ENCODE peak calls at places on chromosomes 2 and 18, in four cellular contexts. Z is PC-3, P is uterus, X is PC-9. I is an unnamed sample.

GRCh38 chr18:32048507-32049091 is 30.0 kb downstream of the RNF125 start:
- DNase-seq in X (no peak), P (peak; percentile 55), Z (no peak), I (no peak)

GRCh38 chr2:216646116-216646515 is 12.9 kb downstream of the IGFBP2 start:
- DNase-seq in X (no peak), Z (no peak), P (no peak), I (no peak)

GRCh38 chr2:45882707-45883106 is 231.2 kb downstream of the PRKCE start:
- DNase-seq in Z (no peak), X (no peak), P (peak; percentile 71), I (no peak)

GRCh38 chr2:147937744-147938349 is 82.7 kb downstream of the ORC4 start:
- DNase-seq in P (no peak), X (no peak), Z (peak; percentile 56), I (no peak)

GRCh38 chr2:121431214-121431613 is 99.5 kb upstream of the RNU4ATAC start:
- DNase-seq in P (no peak), X (no peak), Z (no peak), I (no peak)

GRCh38 chr2:172283476-172283875 is 143.9 kb upstream of the ITGA6 start:
- DNase-seq in X (no peak), Z (no peak), P (no peak), I (no peak)

GRCh38 chr18:79413426-79413825 is 17.7 kb downstream of the NFATC1 start:
- DNase-seq in P (no peak), X (no peak), Z (no peak), I (no peak)

GRCh38 chr2:118697771-118698170 is 149.7 kb downstream of the EN1 start:
- DNase-seq in X (peak; percentile 78), Z (peak; percentile 91), P (no peak), I (no peak)

GRCh38 chr2:44774826-44775492 is 166.5 kb upstream of the SIX3 start:
- DNase-seq in Z (peak; percentile 10), P (no peak), X (no peak), I (no peak)

GRCh38 chr2:82650038-82650437 is 1809.0 kb downstream of the SUCLG1 start:
- DNase-seq in P (no peak), X (no peak), Z (no peak), I (no peak)

GRCh38 chr2:145230546-145230945 is 710.6 kb upstream of the ZEB2 start:
- DNase-seq in Z (no peak), P (no peak), X (no peak), I (peak; percentile 35)

GRCh38 chr2:215466097-215466909 is 30.4 kb upstream of the FN1 start:
- DNase-seq in P (no peak), Z (no peak), X (no peak), I (peak; percentile 41)

GRCh38 chr2:119485336-119486110 is 38.8 kb downstream of the SCTR start:
- DNase-seq in Z (no peak), P (no peak), X (no peak), I (no peak)

GRCh38 chr18:34740101-34740500 is 30.0 kb downstream of the DTNA start:
- DNase-seq in P (no peak), X (no peak), Z (no peak), I (no peak)

GRCh38 chr2:29262681-29263260 is 147.6 kb downstream of the CLIP4 start:
- DNase-seq in X (no peak), Z (no peak), P (no peak), I (no peak)

GRCh38 chr2:39657538-39657937 is 8.2 kb upstream of the TMEM178A start:
- DNase-seq in Z (no peak), X (no peak), P (no peak), I (no peak)

GRCh38 chr2:143558665-143559064 is 429.4 kb downstream of the ARHGAP15 start:
- DNase-seq in Z (peak; percentile 53), X (no peak), P (peak; percentile 20), I (peak; percentile 27)

GRCh38 chr2:223501604-223502003 is 100.6 kb downstream of the SCG2 start:
- DNase-seq in Z (peak; percentile 19), P (no peak), X (no peak), I (no peak)

GRCh38 chr2:234588054-234588430 is 91.2 kb upstream of the ARL4C start:
- DNase-seq in X (no peak), P (no peak), Z (no peak), I (no peak)

GRCh38 chr2:140882671-140883620 is 1247.9 kb downstream of the LRP1B start:
- DNase-seq in P (no peak), Z (no peak), X (no peak), I (no peak)

GRCh38 chr2:179692610-179693009 is 168.8 kb downstream of the ZNF385B start:
- DNase-seq in Z (peak; percentile 56), P (no peak), X (no peak), I (no peak)

GRCh38 chr18:47263197-47263827 is 11.9 kb upstream of the SKOR2 start:
- DNase-seq in P (no peak), X (no peak), Z (no peak), I (no peak)

GRCh38 chr2:174753038-174753633 is 11.1 kb downstream of the CHRNA1 start:
- DNase-seq in Z (peak; percentile 7), X (no peak), P (no peak), I (no peak)

GRCh38 chr2:112829247-112829646 is 7.3 kb downstream of the IL1B start:
- DNase-seq in X (no peak), P (no peak), Z (no peak), I (no peak)

GRCh38 chr2:105803773-105804172 is 59.1 kb downstream of the NCK2 start:
- DNase-seq in P (no peak), Z (no peak), X (no peak), I (no peak)

GRCh38 chr2:186714611-186715010 is 20.8 kb downstream of the FAM171B start:
- DNase-seq in X (no peak), Z (no peak), P (no peak), I (no peak)

GRCh38 chr2:167875524-167875923 is 371.9 kb downstream of the STK39 start:
- DNase-seq in X (no peak), P (no peak), Z (no peak), I (no peak)

GRCh38 chr2:217468042-217468441 is 534.8 kb downstream of the TNS1 start:
- DNase-seq in P (no peak), Z (no peak), X (no peak), I (no peak)

GRCh38 chr2:220269421-220269820 is 642.0 kb downstream of the SLC4A3 start:
- DNase-seq in Z (no peak), X (no peak), P (no peak), I (no peak)

GRCh38 chr2:179532890-179533289 is 268.3 kb upstream of the SESTD1 start:
- DNase-seq in X (no peak), Z (no peak), P (no peak), I (no peak)

GRCh38 chr2:98464772-98465310 is 20.2 kb downstream of the INPP4A start:
- DNase-seq in Z (no peak), P (no peak), X (no peak), I (no peak)

GRCh38 chr2:144944506-144945230 is 424.7 kb upstream of the ZEB2 start:
- DNase-seq in X (no peak), Z (peak; percentile 64), P (no peak), I (no peak)

GRCh38 chr18:68722807-68723206 is 7.9 kb upstream of the TMX3 start:
- DNase-seq in X (no peak), P (no peak), Z (no peak), I (no peak)

GRCh38 chr2:120653026-120653425 is 82.6 kb upstream of the GLI2 start:
- DNase-seq in X (no peak), P (no peak), Z (no peak), I (no peak)

GRCh38 chr2:1964659-1965058 is 220.3 kb upstream of the PXDN start:
- DNase-seq in Z (no peak), P (no peak), X (no peak), I (no peak)

GRCh38 chr2:127175821-127176354 is 44.2 kb downstream of the CYP27C1 start:
- DNase-seq in X (no peak), P (peak; percentile 61), Z (no peak), I (peak; percentile 90)

GRCh38 chr2:19988600-19988999 is 1.3 kb downstream of the WDR35 start:
- DNase-seq in P (no peak), Z (peak; percentile 40), X (no peak), I (no peak)

GRCh38 chr2:138021154-138021553 is 56.9 kb downstream of the HNMT start:
- DNase-seq in P (no peak), X (no peak), Z (peak; percentile 16), I (no peak)

GRCh38 chr18:3401669-3402620 is 48.0 kb upstream of the TGIF1 start:
- DNase-seq in P (no peak), Z (no peak), X (no peak), I (no peak)
- H3K27me3 ChIP-seq in P (no peaks in the 10 kb centered on the region), Z (no peaks in the 10 kb centered on the region), X (no peaks in the 10 kb centered on the region), I (no peaks in the 10 kb centered on the region)

DNA sequence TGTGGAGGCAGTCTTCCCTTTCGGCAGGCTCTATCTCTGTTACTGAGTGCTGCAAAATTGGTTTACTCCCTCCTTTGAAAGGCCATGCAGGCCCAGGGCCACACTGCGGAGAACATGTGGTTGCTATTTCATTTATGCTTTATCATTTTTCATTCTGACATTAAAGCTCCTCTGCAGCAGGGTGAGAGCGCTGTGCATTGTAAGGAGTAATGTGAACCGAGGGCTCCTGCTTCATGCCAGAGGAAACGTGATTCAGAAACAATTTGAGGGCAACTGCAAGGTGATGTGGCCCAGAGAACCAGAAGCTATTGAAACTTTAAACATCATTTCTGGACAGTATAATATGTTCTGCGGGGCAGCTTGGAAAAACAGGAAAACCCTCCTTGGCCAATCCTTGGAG is 341.6 kb upstream of the NT5C1B start:
- DNase-seq in X (no peak), Z (no peak), P (no peak), I (no peak)
- H3K4me3 ChIP-seq in X (no peak overlapping the region), Z (no peak overlapping the region), P (no peak overlapping the region), I (no peak overlapping the region)

GRCh38 chr18:24876266-24876665 is 415.8 kb downstream of the HRH4 start:
- DNase-seq in Z (peak; percentile 51), X (no peak), P (no peak), I (peak; percentile 87)
- TF ChIP-seq CTCF in Z (no peak), X (no peak), P (no peak), I (no peak)

GRCh38 chr2:593354-594026 is 83.7 kb downstream of the TMEM18 start:
- DNase-seq in X (no peak), P (no peak), Z (no peak), I (no peak)
- H3K27me3 ChIP-seq in X (peaks cover 5% of the 10 kb centered on the region), P (no peaks in the 10 kb centered on the region), Z (no peaks in the 10 kb centered on the region), I (no peaks in the 10 kb centered on the region)

GRCh38 chr2:85584354-85584856 is at the start of gene VAMP5:
- DNase-seq in P (no peak), X (no peak), Z (no peak), I (no peak)
- H3K4me3 ChIP-seq in P (peak within 1 kb of the TSS; percentile 59), X (no peak within 1 kb of the TSS), Z (no peak within 1 kb of the TSS), I (peak within 1 kb of the TSS; percentile 61)